ENCODE peak calls at places on chromosome 19, in four cellular contexts. One of them, this sample, is unnamed.

GRCh38 chr19:8387688-8388611 is 2.2 kb upstream of the RAB11B start:
- DNase-seq in IMR-90: no peak
- DNase-seq in transverse colon: no peak
- DNase-seq in heart right ventricle: no peak
- DNase-seq in this sample: no peak

GRCh38 chr19:14072535-14073231 is at the start of gene MISP3:
- DNase-seq in IMR-90: no peak
- DNase-seq in transverse colon: peak; percentile 92
- DNase-seq in heart right ventricle: peak; percentile 61
- DNase-seq in this sample: no peak

GRCh38 chr19:45821570-45821969 is 6.5 kb upstream of the RSPH6A start:
- DNase-seq in IMR-90: no peak
- DNase-seq in transverse colon: no peak
- DNase-seq in heart right ventricle: no peak
- DNase-seq in this sample: no peak

GRCh38 chr19:3129112-3129511 is 6.7 kb upstream of the GNA15 start:
- DNase-seq in IMR-90: peak; percentile 71
- DNase-seq in transverse colon: no peak
- DNase-seq in heart right ventricle: no peak
- DNase-seq in this sample: no peak

GRCh38 chr19:10766681-10767201 is 48.9 kb downstream of the DNM2 start:
- DNase-seq in IMR-90: peak; percentile 24
- DNase-seq in transverse colon: no peak
- DNase-seq in heart right ventricle: peak; percentile 50
- DNase-seq in this sample: no peak

GRCh38 chr19:13794388-13794751 is 873 bp upstream of the ZSWIM4 start:
- DNase-seq in IMR-90: peak; percentile 96
- DNase-seq in transverse colon: peak; percentile 78
- DNase-seq in heart right ventricle: peak; percentile 74
- DNase-seq in this sample: no peak

GRCh38 chr19:19054315-19054938 is 9.4 kb upstream of the SLC25A42 start:
- DNase-seq in IMR-90: no peak
- DNase-seq in transverse colon: no peak
- DNase-seq in heart right ventricle: no peak
- DNase-seq in this sample: no peak

GRCh38 chr19:45632468-45633196 is 6.6 kb downstream of the EML2 start:
- DNase-seq in IMR-90: peak; percentile 89
- DNase-seq in transverse colon: peak; percentile 70
- DNase-seq in heart right ventricle: peak; percentile 74
- DNase-seq in this sample: no peak

GRCh38 chr19:16566161-16566560 is 6.1 kb downstream of the SLC35E1 start:
- DNase-seq in IMR-90: no peak
- DNase-seq in transverse colon: peak; percentile 51
- DNase-seq in heart right ventricle: no peak
- DNase-seq in this sample: peak; percentile 82

GRCh38 chr19:16605552-16605951 is 22.5 kb downstream of the MED26 start:
- DNase-seq in IMR-90: no peak
- DNase-seq in transverse colon: no peak
- DNase-seq in heart right ventricle: no peak
- DNase-seq in this sample: no peak

GRCh38 chr19:2631213-2631821 is 71.2 kb downstream of the GNG7 start:
- DNase-seq in IMR-90: peak; percentile 12
- DNase-seq in transverse colon: no peak
- DNase-seq in heart right ventricle: no peak
- DNase-seq in this sample: no peak

DNA sequence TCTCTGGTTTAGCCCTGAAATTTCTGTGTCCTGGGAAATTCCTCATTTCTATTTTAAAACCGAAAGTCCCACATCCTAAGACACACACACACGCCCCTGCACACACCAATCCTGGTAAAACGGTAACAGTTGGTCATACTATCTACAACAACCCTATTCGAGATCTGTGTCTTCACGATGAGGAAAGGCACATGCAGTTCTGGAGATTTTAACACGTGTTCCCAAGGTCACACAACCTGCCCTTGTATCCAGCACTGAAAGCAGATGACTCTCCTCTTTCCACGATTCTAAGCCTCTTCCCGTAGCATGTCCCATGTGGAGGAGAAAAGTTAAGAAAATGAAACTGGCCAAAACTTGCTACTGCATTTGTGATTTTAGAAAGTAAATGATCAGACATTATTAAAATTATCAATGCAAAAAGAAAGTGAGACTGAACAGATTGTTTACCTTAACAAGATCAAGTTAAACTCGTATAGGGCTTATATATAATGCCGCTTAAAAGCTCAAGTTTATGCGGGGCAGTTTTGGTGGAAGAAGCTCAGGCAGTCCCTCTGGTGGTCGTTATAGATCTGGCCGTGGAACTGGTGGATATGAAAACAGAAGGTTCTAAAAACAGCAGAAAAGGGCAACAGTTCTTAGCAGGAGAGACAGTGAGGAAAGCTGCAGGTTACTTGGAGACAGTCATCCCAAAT is 32.7 kb downstream of the VSTM1 start:
- DNase-seq in IMR-90: peak; percentile 24
- DNase-seq in transverse colon: no peak
- DNase-seq in heart right ventricle: no peak
- DNase-seq in this sample: no peak
- TF ChIP-seq CTCF in IMR-90: peak; percentile 35
- TF ChIP-seq CTCF in transverse colon: no peak
- TF ChIP-seq CTCF in heart right ventricle: peak; percentile 32
- TF ChIP-seq CTCF in this sample: no peak

DNA sequence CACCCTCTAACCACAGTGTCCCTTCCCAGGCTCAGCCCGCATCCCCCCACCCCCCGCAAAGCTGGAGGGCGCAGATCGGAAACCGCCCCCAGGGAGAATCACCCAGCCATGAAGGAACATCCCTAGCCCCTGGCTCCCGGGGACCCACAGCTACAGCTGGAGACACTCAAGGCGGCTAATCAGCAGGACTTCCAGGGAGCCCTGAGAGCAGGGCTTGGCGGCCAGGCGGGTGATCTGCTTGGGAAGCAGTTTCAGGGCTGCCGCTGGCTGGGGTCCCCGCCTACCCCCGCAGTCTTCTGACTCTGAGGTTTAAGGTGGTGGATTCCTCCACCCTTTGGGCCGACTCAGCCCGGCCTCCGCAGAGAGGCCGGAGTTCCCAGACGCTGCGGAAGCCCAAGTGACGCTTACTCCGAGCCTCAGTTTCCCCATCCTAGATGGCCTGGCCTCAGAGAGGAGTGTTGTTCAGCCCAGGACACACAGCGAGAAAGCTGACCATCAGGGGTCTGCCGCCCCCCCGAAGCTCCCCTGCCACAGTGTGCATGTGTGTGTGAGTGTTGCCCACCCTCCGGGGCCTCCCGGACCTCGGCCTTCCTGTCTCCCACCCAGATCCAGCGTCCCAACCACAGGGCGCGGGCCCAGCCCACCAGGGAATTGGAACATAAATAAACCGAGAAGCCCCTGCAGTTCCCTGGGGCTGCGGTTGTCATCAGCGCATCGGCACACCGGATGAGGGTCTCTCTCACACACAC is 9.8 kb downstream of the FUT6 start:
- DNase-seq in IMR-90: no peak
- DNase-seq in transverse colon: no peak
- DNase-seq in heart right ventricle: no peak
- DNase-seq in this sample: no peak
- H3K27ac ChIP-seq in IMR-90: no peak overlapping the region
- H3K27ac ChIP-seq in transverse colon: peak overlapping the region; percentile 82
- H3K27ac ChIP-seq in heart right ventricle: peak overlapping the region; percentile 70
- H3K27ac ChIP-seq in this sample: no peak overlapping the region

GRCh38 chr19:47255947-47256687 is at the start of gene CCDC9:
- DNase-seq in IMR-90: peak; percentile 95
- DNase-seq in transverse colon: peak; percentile 97
- DNase-seq in heart right ventricle: peak; percentile 95
- DNase-seq in this sample: peak; percentile 82
- TF ChIP-seq CTCF in IMR-90: no peak
- TF ChIP-seq CTCF in transverse colon: no peak
- TF ChIP-seq CTCF in heart right ventricle: no peak
- TF ChIP-seq CTCF in this sample: no peak

GRCh38 chr19:38647966-38648788 is 728 bp downstream of the ACTN4 start:
- DNase-seq in IMR-90: no peak
- DNase-seq in transverse colon: no peak
- DNase-seq in heart right ventricle: no peak
- DNase-seq in this sample: no peak

GRCh38 chr19:38650911-38651584 is 3.6 kb downstream of the ACTN4 start:
- DNase-seq in IMR-90: peak; percentile 60
- DNase-seq in transverse colon: no peak
- DNase-seq in heart right ventricle: no peak
- DNase-seq in this sample: no peak

GRCh38 chr19:38648789-38649304 is 1.4 kb downstream of the ACTN4 start:
- DNase-seq in IMR-90: no peak
- DNase-seq in transverse colon: no peak
- DNase-seq in heart right ventricle: no peak
- DNase-seq in this sample: no peak

GRCh38 chr19:38650180-38650775 is 2.8 kb downstream of the ACTN4 start:
- DNase-seq in IMR-90: no peak
- DNase-seq in transverse colon: peak; percentile 75
- DNase-seq in heart right ventricle: no peak
- DNase-seq in this sample: no peak

GRCh38 chr19:38649305-38650179 is 2.1 kb downstream of the ACTN4 start:
- DNase-seq in IMR-90: no peak
- DNase-seq in transverse colon: peak; percentile 86
- DNase-seq in heart right ventricle: peak; percentile 29
- DNase-seq in this sample: no peak
- H3K27ac ChIP-seq in IMR-90: peak overlapping the region; percentile 91
- H3K27ac ChIP-seq in transverse colon: peak overlapping the region; percentile 100
- H3K27ac ChIP-seq in heart right ventricle: peak overlapping the region; percentile 90
- H3K27ac ChIP-seq in this sample: no peak overlapping the region

DNA sequence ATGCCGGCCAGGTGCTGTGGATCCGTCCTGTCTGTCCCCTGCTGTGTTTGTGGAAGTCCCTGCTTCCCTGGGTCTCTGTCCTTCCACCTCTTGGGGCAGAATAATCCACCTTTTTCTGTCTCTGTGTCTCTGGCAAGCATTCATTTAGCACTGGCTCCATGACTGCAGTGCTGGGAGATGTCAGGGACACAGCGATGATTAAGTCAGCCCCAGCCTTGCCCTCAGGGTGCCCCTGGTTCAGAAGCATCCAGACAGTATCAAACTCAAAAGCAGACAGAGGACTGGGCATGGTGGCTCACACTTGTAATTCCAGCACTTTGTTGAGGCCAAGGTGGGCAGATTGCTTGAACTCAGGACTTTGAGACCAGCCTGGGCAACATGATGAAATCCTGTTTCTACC is 1.5 kb downstream of the HIPK4 start:
- DNase-seq in IMR-90: no peak
- DNase-seq in transverse colon: no peak
- DNase-seq in heart right ventricle: no peak
- DNase-seq in this sample: no peak
- TF ChIP-seq CTCF in IMR-90: no peak
- TF ChIP-seq CTCF in transverse colon: no peak
- TF ChIP-seq CTCF in heart right ventricle: no peak
- TF ChIP-seq CTCF in this sample: no peak

DNA sequence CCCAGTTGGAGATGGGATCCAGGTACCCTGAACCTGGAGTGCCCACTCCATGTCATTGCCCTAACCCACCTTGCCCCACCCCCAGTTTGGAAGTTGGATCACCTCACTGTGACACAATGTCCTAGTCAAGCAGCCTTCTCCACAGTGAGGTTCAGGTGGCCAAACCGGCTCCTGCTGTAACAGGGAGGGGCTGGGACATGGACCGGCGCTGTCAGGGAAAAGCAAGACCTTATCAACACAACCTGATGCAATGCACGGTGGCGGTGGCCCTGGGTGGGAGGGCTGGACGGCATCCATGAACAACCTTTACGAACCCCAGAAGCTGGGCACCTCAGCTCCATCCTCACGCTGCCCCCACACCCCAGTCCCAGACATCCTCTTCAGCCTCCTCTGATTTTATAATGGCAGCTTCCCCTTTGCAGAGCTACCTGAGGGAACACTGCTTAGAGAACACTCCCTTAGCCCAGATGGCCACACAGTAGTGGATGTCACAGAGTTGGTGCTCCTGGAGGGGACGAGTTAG is 1.6 kb upstream of the KRTDAP start:
- DNase-seq in IMR-90: no peak
- DNase-seq in transverse colon: no peak
- DNase-seq in heart right ventricle: no peak
- DNase-seq in this sample: no peak
- H3K27ac ChIP-seq in IMR-90: no peak overlapping the region
- H3K27ac ChIP-seq in transverse colon: no peak overlapping the region
- H3K27ac ChIP-seq in heart right ventricle: no peak overlapping the region
- H3K27ac ChIP-seq in this sample: no peak overlapping the region

GRCh38 chr19:21260164-21260847 is 68.9 kb downstream of the ZNF708 start:
- DNase-seq in IMR-90: no peak
- DNase-seq in transverse colon: no peak
- DNase-seq in heart right ventricle: no peak
- DNase-seq in this sample: no peak

DNA sequence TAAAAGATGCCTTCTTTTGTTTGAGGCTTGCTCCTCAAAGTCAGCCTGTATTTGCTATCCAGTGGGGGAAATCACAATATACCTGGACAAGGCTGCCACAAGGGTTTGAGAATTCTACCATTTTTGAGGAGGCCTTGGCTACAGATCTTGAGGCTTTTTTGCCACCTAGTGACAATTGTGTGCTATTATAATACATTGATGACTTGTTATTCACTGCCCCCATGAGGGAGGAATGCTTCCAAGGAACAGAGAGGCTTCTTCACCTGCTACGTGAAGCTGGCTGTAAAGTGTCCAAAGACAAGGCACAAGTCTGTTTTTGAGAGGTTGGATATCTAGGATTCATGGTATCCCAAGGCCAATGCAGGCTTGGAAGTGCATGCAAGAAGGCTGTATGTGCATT is 72.5 kb downstream of the ZNF708 start:
- DNase-seq in IMR-90: peak; percentile 4
- DNase-seq in transverse colon: no peak
- DNase-seq in heart right ventricle: no peak
- DNase-seq in this sample: no peak
- TF ChIP-seq CTCF in IMR-90: peak; percentile 39
- TF ChIP-seq CTCF in transverse colon: peak; percentile 4
- TF ChIP-seq CTCF in heart right ventricle: peak; percentile 42
- TF ChIP-seq CTCF in this sample: no peak

This sample was measured in CD4-positive, alpha-beta T cell.